ENCODE peak calls at places on chromosomes 13 and 19, in nine cellular contexts. L, E, A, Z, R, T, C, S and D are unnamed samples.

GRCh38 chr13:110138700-110139036 is 168.3 kb downstream of the COL4A1 start:
- DNase-seq in T (no peak), E (no peak), Z (no peak), C (no peak), S (no peak), R (no peak), A (no peak), L (no peak), D (no peak)

GRCh38 chr19:50465986-50466771 is 10.1 kb upstream of the EMC10 start:
- DNase-seq in C (peak; percentile 76), S (no peak), E (peak; percentile 72), L (no peak), T (peak; percentile 57), Z (no peak), R (peak; percentile 60), A (no peak), D (no peak)

GRCh38 chr19:8702350-8702749 is 3.8 kb upstream of the ACTL9 start:
- DNase-seq in Z (no peak), R (no peak), C (no peak), E (no peak), S (no peak), L (no peak), A (no peak), T (no peak), D (no peak)

GRCh38 chr19:39385629-39386411 is 5.1 kb downstream of the PAF1 start:
- DNase-seq in L (no peak), Z (no peak), E (no peak), C (no peak), A (no peak), T (no peak), R (no peak), S (no peak), D (no peak)

GRCh38 chr13:77351326-77351725 is 24.4 kb upstream of the MYCBP2 start:
- DNase-seq in Z (no peak), C (no peak), L (no peak), A (no peak), S (no peak), R (no peak), E (no peak), T (no peak), D (no peak)

GRCh38 chr19:8209965-8210659 is 942 bp downstream of the CERS4 start:
- DNase-seq in L (no peak), S (no peak), R (no peak), A (no peak), C (no peak), T (peak; percentile 49), Z (no peak), E (no peak), D (no peak)

GRCh38 chr19:47778954-47779351 is 450 bp downstream of the SELENOW start:
- DNase-seq in E (peak; percentile 78), L (no peak), Z (no peak), C (peak; percentile 72), S (no peak), R (peak; percentile 60), A (no peak), T (peak; percentile 59), D (no peak)

GRCh38 chr13:37270206-37271001 is 164.9 kb upstream of the CSNK1A1L start:
- DNase-seq in L (no peak), R (no peak), T (no peak), Z (no peak), S (peak; percentile 74), C (no peak), E (no peak), A (peak; percentile 18), D (no peak)

DNA sequence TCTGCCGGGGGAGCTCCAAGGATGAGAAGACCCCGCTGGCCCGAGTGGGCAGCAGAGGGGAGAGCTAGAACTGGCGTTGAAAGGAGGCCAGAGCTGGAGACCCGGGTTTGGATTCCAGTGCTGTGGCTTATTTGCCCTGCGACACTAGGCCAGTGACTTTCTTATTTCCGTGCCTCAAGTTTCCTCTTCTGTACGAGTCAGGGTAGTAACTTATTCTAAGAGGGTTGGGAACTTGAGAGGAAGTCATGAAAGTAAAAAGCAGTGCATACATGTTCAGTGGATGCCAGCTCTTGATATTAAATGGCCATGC is 670 bp downstream of the FAM32A start:
- DNase-seq in S (no peak), A (no peak), Z (no peak), L (no peak), E (no peak), T (no peak), R (no peak), C (no peak), D (peak; percentile 40)
- TF ChIP-seq CTCF in S (peak; percentile 32), A (peak; percentile 52), Z (peak; percentile 59), L (peak; percentile 43), E (no peak), T (peak; percentile 18), R (peak; percentile 23), C (no peak), D (peak; percentile 39)

GRCh38 chr19:49344516-49345423 is 9.6 kb downstream of the CD37 start:
- DNase-seq in T (no peak), L (no peak), E (no peak), S (no peak), R (no peak), C (no peak), Z (no peak), A (no peak), D (peak; percentile 35)

GRCh38 chr19:49349567-49349966 is 12.6 kb downstream of the TEAD2 start:
- DNase-seq in Z (no peak), S (no peak), C (no peak), E (no peak), A (no peak), R (no peak), T (no peak), L (no peak), D (no peak)

GRCh38 chr19:49348305-49349188 is 13.3 kb downstream of the CD37 start:
- DNase-seq in A (no peak), E (no peak), S (no peak), R (no peak), Z (no peak), L (no peak), T (no peak), C (no peak), D (no peak)

GRCh38 chr19:49347191-49347590 is 12.0 kb downstream of the CD37 start:
- DNase-seq in Z (no peak), E (no peak), T (no peak), R (no peak), S (no peak), C (no peak), A (no peak), L (no peak), D (no peak)

DNA sequence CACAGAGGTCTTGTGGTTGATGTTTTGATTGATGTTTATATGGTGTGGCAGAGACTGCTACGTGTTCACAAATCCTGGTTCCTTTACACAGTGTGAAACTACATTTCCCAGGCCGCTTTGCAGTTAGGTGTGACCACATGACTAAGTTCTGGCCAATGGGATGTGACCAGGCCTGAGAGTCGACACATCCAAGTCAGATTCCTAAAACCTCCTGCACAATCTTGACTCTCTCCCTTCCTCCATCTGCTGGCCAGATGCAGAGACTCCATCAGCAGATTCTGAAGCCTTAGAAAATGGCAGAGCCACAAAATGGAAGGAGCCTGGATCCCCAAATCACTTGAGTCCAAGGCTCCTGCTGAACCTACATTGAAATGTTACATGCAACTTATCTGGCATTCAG is 12.6 kb downstream of the CD37 start:
- DNase-seq in T (no peak), Z (peak; percentile 65), A (peak; percentile 82), E (no peak), C (peak; percentile 40), R (no peak), S (peak; percentile 76), L (no peak), D (no peak)
- TF ChIP-seq CTCF in T (no peak), Z (peak; percentile 27), A (peak; percentile 29), E (no peak), C (no peak), R (no peak), S (peak; percentile 12), L (no peak), D (no peak)

GRCh38 chr19:46226438-46226973 is 3.0 kb upstream of the IGFL1 start:
- DNase-seq in Z (no peak), L (no peak), S (no peak), R (no peak), C (no peak), E (no peak), T (no peak), A (no peak), D (no peak)

GRCh38 chr19:46221152-46221551 is 8.4 kb upstream of the IGFL1 start:
- DNase-seq in T (no peak), A (no peak), R (no peak), E (no peak), C (no peak), S (no peak), L (no peak), Z (no peak), D (no peak)

GRCh38 chr19:46221981-46222610 is 7.4 kb upstream of the IGFL1 start:
- DNase-seq in L (no peak), T (no peak), Z (no peak), R (peak; percentile 67), E (no peak), C (no peak), A (peak; percentile 34), S (peak; percentile 39), D (no peak)

GRCh38 chr19:46225558-46226004 is 4.0 kb upstream of the IGFL1 start:
- DNase-seq in T (no peak), A (peak; percentile 2), R (no peak), L (no peak), E (no peak), S (peak; percentile 31), C (no peak), Z (no peak), D (no peak)

GRCh38 chr19:46224773-46225172 is 4.8 kb upstream of the IGFL1 start:
- DNase-seq in L (no peak), A (no peak), T (no peak), C (no peak), Z (no peak), E (no peak), R (no peak), S (no peak), D (no peak)
- TF ChIP-seq CTCF in L (no peak), A (no peak), T (no peak), C (no peak), Z (no peak), E (no peak), R (no peak), S (no peak), D (no peak)

GRCh38 chr13:30805132-30805537 is 69.8 kb downstream of the ALOX5AP start:
- DNase-seq in T (peak; percentile 75), C (no peak), R (no peak), E (no peak), S (no peak), L (no peak), A (no peak), Z (no peak), D (no peak)

GRCh38 chr13:30802953-30803478 is 67.7 kb downstream of the ALOX5AP start:
- DNase-seq in C (peak; percentile 91), R (peak; percentile 90), S (peak; percentile 77), L (peak; percentile 73), A (peak; percentile 70), Z (no peak), E (peak; percentile 87), T (peak; percentile 93), D (peak; percentile 73)

GRCh38 chr13:30803791-30804190 is 68.4 kb downstream of the ALOX5AP start:
- DNase-seq in Z (no peak), A (no peak), L (no peak), C (no peak), T (no peak), S (no peak), E (no peak), R (no peak), D (no peak)

GRCh38 chr13:30805603-30806011 is 70.3 kb downstream of the ALOX5AP start:
- DNase-seq in Z (no peak), C (no peak), R (no peak), S (no peak), T (no peak), L (no peak), E (no peak), A (peak; percentile 59), D (no peak)

DNA sequence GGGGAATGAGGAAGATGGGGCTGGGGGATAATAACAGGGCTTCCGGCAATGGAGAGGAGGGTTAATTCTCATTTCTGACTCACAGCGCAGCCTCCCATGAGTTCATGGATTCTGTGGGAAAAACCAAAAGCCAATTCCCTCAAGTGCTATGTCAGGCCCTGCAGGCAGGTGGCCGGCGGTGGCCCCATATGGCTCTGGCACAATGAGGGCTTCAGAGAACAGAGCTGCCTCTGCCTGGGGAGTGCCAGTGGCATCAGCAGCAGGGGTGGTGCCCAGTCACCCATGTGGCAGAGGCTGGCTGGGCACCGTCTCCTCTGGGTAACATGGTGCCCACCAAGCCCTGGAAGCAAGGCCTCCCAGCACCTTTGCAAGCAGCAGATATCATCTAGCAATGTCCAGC is 69.1 kb downstream of the ALOX5AP start:
- DNase-seq in T (no peak), L (no peak), A (no peak), E (no peak), Z (no peak), C (no peak), S (no peak), R (no peak), D (no peak)
- TF ChIP-seq CTCF in T (peak; percentile 32), L (no peak), A (peak; percentile 21), E (no peak), Z (peak; percentile 23), C (no peak), S (peak; percentile 18), R (no peak), D (no peak)